ENCODE peak calls at places on chromosomes 2 and 18, in eight cellular contexts. U, T, H, C, Q, X, B and I are unnamed samples.

GRCh38 chr18:31486165-31486564 is 11.8 kb upstream of the DSG2 start:
- DNase-seq in Q (no peak), H (no peak), C (no peak), T (no peak), X (no peak), B (no peak), U (no peak), I (no peak)

GRCh38 chr2:128444816-128445532 is 126.3 kb upstream of the HS6ST1 start:
- DNase-seq in H (no peak), Q (peak; percentile 32), X (peak; percentile 1), B (no peak), U (no peak), C (no peak), T (no peak), I (peak; percentile 14)

GRCh38 chr18:28175930-28176673 is 828 bp downstream of the CDH2 start:
- DNase-seq in X (peak; percentile 46), B (no peak), U (peak; percentile 14), T (no peak), H (no peak), Q (no peak), C (peak; percentile 37), I (no peak)

GRCh38 chr2:205321240-205321639 is 361.1 kb upstream of the NRP2 start:
- DNase-seq in Q (no peak), X (no peak), U (no peak), C (no peak), T (no peak), H (no peak), B (no peak), I (no peak)

GRCh38 chr2:72673279-72673678 is 152.6 kb downstream of the EXOC6B start:
- DNase-seq in T (no peak), B (no peak), X (no peak), C (no peak), Q (no peak), H (no peak), U (no peak), I (no peak)

GRCh38 chr2:71530246-71530986 is 77.1 kb downstream of the DYSF start:
- DNase-seq in Q (no peak), T (no peak), B (peak; percentile 48), C (peak; percentile 34), X (peak; percentile 48), H (no peak), U (peak; percentile 67), I (no peak)

GRCh38 chr2:146734042-146734715 is 1110.7 kb upstream of the ACVR2A start:
- DNase-seq in C (no peak), T (no peak), B (peak; percentile 65), U (peak; percentile 52), H (no peak), X (peak; percentile 28), Q (no peak), I (no peak)

GRCh38 chr2:224682121-224682520 is 34.0 kb downstream of the CCDC195 start:
- DNase-seq in C (no peak), B (no peak), H (no peak), U (no peak), Q (no peak), X (no peak), T (no peak), I (no peak)

GRCh38 chr18:56108486-56109367 is 520.7 kb upstream of the TCF4 start:
- DNase-seq in U (no peak), B (no peak), C (no peak), H (no peak), T (no peak), X (no peak), Q (no peak), I (no peak)